ENCODE peak calls at places on chromosomes 16 and 17, in nine cellular contexts. One of them, this sample, is unnamed.
A peak's percentile ranks its signal among the peaks of the same experiment; 100 is the strongest.

GRCh38 chr16:72429566-72430160 is 257.7 kb upstream of the PMFBP1 start:
- DNase-seq in colonic mucosa: no peak
- DNase-seq in SK-N-SH: no peak
- DNase-seq in CD8-positive, alpha-beta memory T cell: no peak
- DNase-seq in ascending aorta: no peak
- DNase-seq in trophoblast cell: no peak
- DNase-seq in upper lobe of right lung: no peak
- DNase-seq in transverse colon: no peak
- DNase-seq in neural progenitor cell: no peak
- DNase-seq in this sample: no peak

GRCh38 chr17:68378202-68379149 is 78.8 kb downstream of the WIPI1 start:
- DNase-seq in trophoblast cell: peak; percentile 92
- DNase-seq in SK-N-SH: peak; percentile 26
- DNase-seq in transverse colon: peak; percentile 77
- DNase-seq in ascending aorta: peak; percentile 94
- DNase-seq in neural progenitor cell: peak; percentile 31
- DNase-seq in upper lobe of right lung: peak; percentile 95
- DNase-seq in colonic mucosa: peak; percentile 61
- DNase-seq in CD8-positive, alpha-beta memory T cell: no peak
- DNase-seq in this sample: peak; percentile 97

GRCh38 chr16:89658221-89658879 is 714 bp downstream of the SPATA33 start:
- DNase-seq in ascending aorta: no peak
- DNase-seq in colonic mucosa: peak; percentile 31
- DNase-seq in transverse colon: no peak
- DNase-seq in CD8-positive, alpha-beta memory T cell: no peak
- DNase-seq in neural progenitor cell: peak; percentile 53
- DNase-seq in upper lobe of right lung: no peak
- DNase-seq in SK-N-SH: peak; percentile 71
- DNase-seq in trophoblast cell: peak; percentile 27
- DNase-seq in this sample: no peak

GRCh38 chr17:79216826-79217225 is 142.2 kb downstream of the ENGASE start:
- DNase-seq in colonic mucosa: no peak
- DNase-seq in neural progenitor cell: no peak
- DNase-seq in ascending aorta: no peak
- DNase-seq in CD8-positive, alpha-beta memory T cell: no peak
- DNase-seq in transverse colon: no peak
- DNase-seq in upper lobe of right lung: no peak
- DNase-seq in trophoblast cell: no peak
- DNase-seq in SK-N-SH: no peak
- DNase-seq in this sample: no peak

GRCh38 chr17:44967026-44967906 is 837 bp downstream of the C1QL1 start:
- DNase-seq in CD8-positive, alpha-beta memory T cell: no peak
- DNase-seq in colonic mucosa: no peak
- DNase-seq in ascending aorta: no peak
- DNase-seq in transverse colon: no peak
- DNase-seq in neural progenitor cell: peak; percentile 34
- DNase-seq in trophoblast cell: no peak
- DNase-seq in upper lobe of right lung: no peak
- DNase-seq in SK-N-SH: peak; percentile 64
- DNase-seq in this sample: no peak

GRCh38 chr17:76714822-76715461 is 4.2 kb upstream of the MXRA7 start:
- DNase-seq in CD8-positive, alpha-beta memory T cell: peak; percentile 64
- DNase-seq in upper lobe of right lung: peak; percentile 76
- DNase-seq in colonic mucosa: peak; percentile 83
- DNase-seq in trophoblast cell: peak; percentile 91
- DNase-seq in transverse colon: peak; percentile 68
- DNase-seq in neural progenitor cell: peak; percentile 72
- DNase-seq in SK-N-SH: peak; percentile 76
- DNase-seq in ascending aorta: no peak
- DNase-seq in this sample: peak; percentile 91

GRCh38 chr17:38892083-38892482 is 22.2 kb downstream of the LASP1 start:
- DNase-seq in SK-N-SH: no peak
- DNase-seq in neural progenitor cell: no peak
- DNase-seq in ascending aorta: no peak
- DNase-seq in transverse colon: no peak
- DNase-seq in trophoblast cell: no peak
- DNase-seq in CD8-positive, alpha-beta memory T cell: no peak
- DNase-seq in upper lobe of right lung: no peak
- DNase-seq in colonic mucosa: no peak
- DNase-seq in this sample: no peak

GRCh38 chr16:49763826-49764225 is 92.1 kb downstream of the ZNF423 start:
- DNase-seq in SK-N-SH: no peak
- DNase-seq in neural progenitor cell: no peak
- DNase-seq in ascending aorta: no peak
- DNase-seq in colonic mucosa: no peak
- DNase-seq in upper lobe of right lung: no peak
- DNase-seq in transverse colon: no peak
- DNase-seq in CD8-positive, alpha-beta memory T cell: no peak
- DNase-seq in trophoblast cell: no peak
- DNase-seq in this sample: no peak

GRCh38 chr16:3246002-3246401 is 10.4 kb downstream of the MEFV start:
- DNase-seq in colonic mucosa: no peak
- DNase-seq in trophoblast cell: no peak
- DNase-seq in ascending aorta: no peak
- DNase-seq in upper lobe of right lung: no peak
- DNase-seq in transverse colon: no peak
- DNase-seq in neural progenitor cell: no peak
- DNase-seq in CD8-positive, alpha-beta memory T cell: no peak
- DNase-seq in SK-N-SH: no peak
- DNase-seq in this sample: no peak

GRCh38 chr16:56851671-56852400 is 13.2 kb upstream of the SLC12A3 start:
- DNase-seq in neural progenitor cell: peak; percentile 55
- DNase-seq in ascending aorta: no peak
- DNase-seq in upper lobe of right lung: peak; percentile 48
- DNase-seq in CD8-positive, alpha-beta memory T cell: no peak
- DNase-seq in SK-N-SH: no peak
- DNase-seq in colonic mucosa: no peak
- DNase-seq in transverse colon: no peak
- DNase-seq in trophoblast cell: peak; percentile 56
- DNase-seq in this sample: no peak

GRCh38 chr16:66387817-66388332 is 21.4 kb downstream of the CDH5 start:
- DNase-seq in transverse colon: no peak
- DNase-seq in colonic mucosa: no peak
- DNase-seq in CD8-positive, alpha-beta memory T cell: no peak
- DNase-seq in ascending aorta: no peak
- DNase-seq in upper lobe of right lung: no peak
- DNase-seq in neural progenitor cell: no peak
- DNase-seq in trophoblast cell: no peak
- DNase-seq in SK-N-SH: no peak
- DNase-seq in this sample: peak; percentile 6

GRCh38 chr16:67822511-67822910 is 15.8 kb downstream of the TSNAXIP1 start:
- DNase-seq in transverse colon: no peak
- DNase-seq in colonic mucosa: no peak
- DNase-seq in ascending aorta: no peak
- DNase-seq in SK-N-SH: no peak
- DNase-seq in neural progenitor cell: no peak
- DNase-seq in trophoblast cell: peak; percentile 94
- DNase-seq in CD8-positive, alpha-beta memory T cell: no peak
- DNase-seq in upper lobe of right lung: no peak
- DNase-seq in this sample: no peak

GRCh38 chr17:43465049-43465448 is 18.7 kb upstream of the DHX8 start:
- DNase-seq in colonic mucosa: no peak
- DNase-seq in SK-N-SH: no peak
- DNase-seq in upper lobe of right lung: no peak
- DNase-seq in neural progenitor cell: no peak
- DNase-seq in CD8-positive, alpha-beta memory T cell: no peak
- DNase-seq in ascending aorta: no peak
- DNase-seq in transverse colon: no peak
- DNase-seq in trophoblast cell: peak; percentile 24
- DNase-seq in this sample: no peak

GRCh38 chr16:61150351-61150750 is 885.9 kb downstream of the CDH8 start:
- DNase-seq in ascending aorta: no peak
- DNase-seq in neural progenitor cell: no peak
- DNase-seq in colonic mucosa: no peak
- DNase-seq in transverse colon: no peak
- DNase-seq in upper lobe of right lung: no peak
- DNase-seq in SK-N-SH: no peak
- DNase-seq in CD8-positive, alpha-beta memory T cell: no peak
- DNase-seq in trophoblast cell: no peak
- DNase-seq in this sample: no peak

GRCh38 chr16:61146429-61146828 is 889.8 kb downstream of the CDH8 start:
- DNase-seq in transverse colon: no peak
- DNase-seq in SK-N-SH: no peak
- DNase-seq in ascending aorta: no peak
- DNase-seq in trophoblast cell: no peak
- DNase-seq in neural progenitor cell: no peak
- DNase-seq in CD8-positive, alpha-beta memory T cell: no peak
- DNase-seq in colonic mucosa: no peak
- DNase-seq in upper lobe of right lung: no peak
- DNase-seq in this sample: no peak

GRCh38 chr16:61149709-61150108 is 886.5 kb downstream of the CDH8 start:
- DNase-seq in SK-N-SH: no peak
- DNase-seq in colonic mucosa: no peak
- DNase-seq in trophoblast cell: no peak
- DNase-seq in CD8-positive, alpha-beta memory T cell: no peak
- DNase-seq in ascending aorta: no peak
- DNase-seq in neural progenitor cell: no peak
- DNase-seq in transverse colon: no peak
- DNase-seq in upper lobe of right lung: no peak
- DNase-seq in this sample: no peak

GRCh38 chr16:61148930-61149329 is 887.3 kb downstream of the CDH8 start:
- DNase-seq in upper lobe of right lung: no peak
- DNase-seq in transverse colon: no peak
- DNase-seq in SK-N-SH: no peak
- DNase-seq in trophoblast cell: peak; percentile 17
- DNase-seq in colonic mucosa: no peak
- DNase-seq in ascending aorta: no peak
- DNase-seq in CD8-positive, alpha-beta memory T cell: no peak
- DNase-seq in neural progenitor cell: no peak
- DNase-seq in this sample: no peak
- H3K9me3 ChIP-seq in upper lobe of right lung: no peaks in the 10 kb centered on the region
- H3K9me3 ChIP-seq in transverse colon: no peaks in the 10 kb centered on the region
- H3K9me3 ChIP-seq in SK-N-SH: no peaks in the 10 kb centered on the region
- H3K9me3 ChIP-seq in trophoblast cell: no peaks in the 10 kb centered on the region
- H3K9me3 ChIP-seq in colonic mucosa: no peaks in the 10 kb centered on the region
- H3K9me3 ChIP-seq in ascending aorta: no peaks in the 10 kb centered on the region
- H3K9me3 ChIP-seq in CD8-positive, alpha-beta memory T cell: no peaks in the 10 kb centered on the region
- H3K9me3 ChIP-seq in neural progenitor cell: no peaks in the 10 kb centered on the region
- H3K9me3 ChIP-seq in this sample: no peaks in the 10 kb centered on the region

GRCh38 chr17:54727624-54728023 is 173.0 kb upstream of the TOM1L1 start:
- DNase-seq in upper lobe of right lung: no peak
- DNase-seq in neural progenitor cell: peak; percentile 5
- DNase-seq in trophoblast cell: no peak
- DNase-seq in SK-N-SH: no peak
- DNase-seq in transverse colon: no peak
- DNase-seq in ascending aorta: no peak
- DNase-seq in colonic mucosa: no peak
- DNase-seq in CD8-positive, alpha-beta memory T cell: no peak
- DNase-seq in this sample: no peak
- H3K9me3 ChIP-seq in upper lobe of right lung: peaks cover 23% of the 10 kb centered on the region
- H3K9me3 ChIP-seq in neural progenitor cell: peaks cover 7% of the 10 kb centered on the region
- H3K9me3 ChIP-seq in trophoblast cell: peaks cover 3% of the 10 kb centered on the region
- H3K9me3 ChIP-seq in SK-N-SH: peaks cover 39% of the 10 kb centered on the region
- H3K9me3 ChIP-seq in transverse colon: peaks cover 18% of the 10 kb centered on the region
- H3K9me3 ChIP-seq in ascending aorta: peaks cover 17% of the 10 kb centered on the region
- H3K9me3 ChIP-seq in colonic mucosa: no peaks in the 10 kb centered on the region
- H3K9me3 ChIP-seq in CD8-positive, alpha-beta memory T cell: peaks cover 3% of the 10 kb centered on the region
- H3K9me3 ChIP-seq in this sample: no peaks in the 10 kb centered on the region

DNA sequence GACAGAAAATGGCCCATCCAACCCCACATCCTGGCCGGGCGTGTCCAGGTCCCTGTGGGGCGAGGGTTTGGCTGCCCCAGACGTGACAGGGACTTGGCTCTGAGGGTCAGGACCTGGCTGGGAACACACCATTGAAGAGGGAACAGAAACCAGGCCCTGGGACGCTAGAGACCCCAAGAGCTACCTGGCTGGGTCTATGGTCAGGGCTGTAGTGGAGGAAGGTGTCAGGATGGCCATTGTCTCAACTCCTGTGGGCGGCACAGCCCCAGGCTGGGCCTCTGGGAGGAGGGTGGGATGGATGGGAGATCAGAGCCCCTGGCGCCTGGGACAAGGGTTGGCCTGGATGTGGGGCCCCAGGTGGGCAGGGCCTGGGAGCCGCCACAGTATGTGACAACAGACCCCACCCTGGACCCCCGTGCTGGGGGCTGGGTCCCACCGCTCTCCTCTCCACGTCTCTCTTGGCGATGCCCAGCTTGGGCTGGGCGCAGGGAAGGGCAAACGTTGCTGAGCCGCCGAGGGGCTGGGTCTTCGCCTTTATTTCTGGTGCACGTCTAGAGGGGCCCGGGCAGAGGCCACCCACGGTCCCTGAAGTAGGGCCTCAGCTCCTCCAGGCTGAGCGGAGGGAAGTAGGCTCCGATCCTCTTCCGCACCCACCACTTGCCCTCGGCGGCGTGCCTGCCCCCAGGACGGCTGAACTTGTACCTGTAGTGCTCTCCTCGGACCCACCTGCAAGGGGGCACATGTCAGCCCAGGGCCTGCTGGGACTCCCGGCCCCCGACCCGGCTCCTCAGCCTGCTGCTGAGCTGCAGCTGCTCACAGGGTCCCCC is 53.7 kb upstream of the GNG13 start:
- DNase-seq in ascending aorta: no peak
- DNase-seq in neural progenitor cell: no peak
- DNase-seq in trophoblast cell: no peak
- DNase-seq in colonic mucosa: no peak
- DNase-seq in transverse colon: no peak
- DNase-seq in CD8-positive, alpha-beta memory T cell: no peak
- DNase-seq in upper lobe of right lung: no peak
- DNase-seq in SK-N-SH: no peak
- DNase-seq in this sample: no peak
- H3K9me3 ChIP-seq in ascending aorta: no peaks in the 10 kb centered on the region
- H3K9me3 ChIP-seq in neural progenitor cell: no peaks in the 10 kb centered on the region
- H3K9me3 ChIP-seq in trophoblast cell: peaks cover 75% of the 10 kb centered on the region
- H3K9me3 ChIP-seq in colonic mucosa: no peaks in the 10 kb centered on the region
- H3K9me3 ChIP-seq in transverse colon: no peaks in the 10 kb centered on the region
- H3K9me3 ChIP-seq in CD8-positive, alpha-beta memory T cell: no peaks in the 10 kb centered on the region
- H3K9me3 ChIP-seq in upper lobe of right lung: no peaks in the 10 kb centered on the region
- H3K9me3 ChIP-seq in SK-N-SH: no peaks in the 10 kb centered on the region
- H3K9me3 ChIP-seq in this sample: no peaks in the 10 kb centered on the region

GRCh38 chr17:56886288-56886721 is 27.5 kb downstream of the TRIM25 start:
- DNase-seq in CD8-positive, alpha-beta memory T cell: no peak
- DNase-seq in upper lobe of right lung: no peak
- DNase-seq in transverse colon: peak; percentile 69
- DNase-seq in neural progenitor cell: no peak
- DNase-seq in colonic mucosa: peak; percentile 79
- DNase-seq in SK-N-SH: no peak
- DNase-seq in trophoblast cell: no peak
- DNase-seq in ascending aorta: no peak
- DNase-seq in this sample: no peak

GRCh38 chr17:56890390-56890789 is 23.5 kb downstream of the TRIM25 start:
- DNase-seq in trophoblast cell: no peak
- DNase-seq in ascending aorta: no peak
- DNase-seq in transverse colon: no peak
- DNase-seq in colonic mucosa: no peak
- DNase-seq in neural progenitor cell: no peak
- DNase-seq in SK-N-SH: no peak
- DNase-seq in upper lobe of right lung: no peak
- DNase-seq in CD8-positive, alpha-beta memory T cell: no peak
- DNase-seq in this sample: no peak

GRCh38 chr17:56884483-56885144 is 29.2 kb downstream of the TRIM25 start:
- DNase-seq in ascending aorta: no peak
- DNase-seq in colonic mucosa: peak; percentile 58
- DNase-seq in transverse colon: no peak
- DNase-seq in trophoblast cell: no peak
- DNase-seq in neural progenitor cell: no peak
- DNase-seq in upper lobe of right lung: no peak
- DNase-seq in SK-N-SH: no peak
- DNase-seq in CD8-positive, alpha-beta memory T cell: no peak
- DNase-seq in this sample: no peak

GRCh38 chr17:56887105-56887504 is 26.7 kb downstream of the TRIM25 start:
- DNase-seq in upper lobe of right lung: no peak
- DNase-seq in CD8-positive, alpha-beta memory T cell: no peak
- DNase-seq in ascending aorta: no peak
- DNase-seq in colonic mucosa: no peak
- DNase-seq in trophoblast cell: no peak
- DNase-seq in transverse colon: no peak
- DNase-seq in neural progenitor cell: no peak
- DNase-seq in SK-N-SH: no peak
- DNase-seq in this sample: no peak

GRCh38 chr17:56887552-56888467 is 26.0 kb downstream of the TRIM25 start:
- DNase-seq in trophoblast cell: no peak
- DNase-seq in SK-N-SH: no peak
- DNase-seq in CD8-positive, alpha-beta memory T cell: no peak
- DNase-seq in transverse colon: peak; percentile 52
- DNase-seq in upper lobe of right lung: no peak
- DNase-seq in neural progenitor cell: no peak
- DNase-seq in colonic mucosa: no peak
- DNase-seq in ascending aorta: no peak
- DNase-seq in this sample: no peak
- H3K9me3 ChIP-seq in trophoblast cell: peaks cover 8% of the 10 kb centered on the region
- H3K9me3 ChIP-seq in SK-N-SH: no peaks in the 10 kb centered on the region
- H3K9me3 ChIP-seq in CD8-positive, alpha-beta memory T cell: peaks cover 3% of the 10 kb centered on the region
- H3K9me3 ChIP-seq in transverse colon: no peaks in the 10 kb centered on the region
- H3K9me3 ChIP-seq in upper lobe of right lung: no peaks in the 10 kb centered on the region
- H3K9me3 ChIP-seq in neural progenitor cell: no peaks in the 10 kb centered on the region
- H3K9me3 ChIP-seq in colonic mucosa: no peaks in the 10 kb centered on the region
- H3K9me3 ChIP-seq in ascending aorta: no peaks in the 10 kb centered on the region
- H3K9me3 ChIP-seq in this sample: no peaks in the 10 kb centered on the region